ENCODE peak calls at places on chromosomes 7 and 10, in ten cellular contexts. One of them, this sample, is unnamed. For H3K27me3, the result is how much of the 10 kb centered on the place peaks cover.

GRCh38 chr10:97543025-97543546 is 29.5 kb upstream of the ANKRD2 start:
- DNase-seq in adipocyte: peak
- DNase-seq in AG04450: peak
- DNase-seq in lower lobe of right lung: peak
- DNase-seq in CD8-positive, alpha-beta memory T cell: no peak
- DNase-seq in upper lobe of right lung: peak
- DNase-seq in GM23338: no peak
- DNase-seq in PC-9: peak
- DNase-seq in aorta: peak
- DNase-seq in PC-3: peak
- DNase-seq in this sample: peak

GRCh38 chr7:108202743-108203142 is 72.6 kb upstream of the LAMB4 start:
- DNase-seq in PC-3: no peak
- DNase-seq in CD8-positive, alpha-beta memory T cell: no peak
- DNase-seq in lower lobe of right lung: no peak
- DNase-seq in aorta: no peak
- DNase-seq in adipocyte: no peak
- DNase-seq in upper lobe of right lung: no peak
- DNase-seq in AG04450: no peak
- DNase-seq in GM23338: no peak
- DNase-seq in PC-9: no peak
- DNase-seq in this sample: no peak

GRCh38 chr10:97810476-97810875 is 38.7 kb upstream of the SFRP5 start:
- DNase-seq in PC-3: peak
- DNase-seq in AG04450: no peak
- DNase-seq in CD8-positive, alpha-beta memory T cell: no peak
- DNase-seq in aorta: no peak
- DNase-seq in lower lobe of right lung: no peak
- DNase-seq in adipocyte: no peak
- DNase-seq in PC-9: peak
- DNase-seq in upper lobe of right lung: no peak
- DNase-seq in GM23338: no peak
- DNase-seq in this sample: peak

GRCh38 chr7:84149573-84149972 is 45.0 kb downstream of the SEMA3A start:
- DNase-seq in GM23338: no peak
- DNase-seq in adipocyte: no peak
- DNase-seq in PC-3: no peak
- DNase-seq in upper lobe of right lung: no peak
- DNase-seq in CD8-positive, alpha-beta memory T cell: no peak
- DNase-seq in aorta: no peak
- DNase-seq in AG04450: no peak
- DNase-seq in PC-9: no peak
- DNase-seq in lower lobe of right lung: no peak
- DNase-seq in this sample: no peak

GRCh38 chr7:30771859-30772429 is 727 bp downstream of the MINDY4 start:
- DNase-seq in GM23338: no peak
- DNase-seq in upper lobe of right lung: no peak
- DNase-seq in adipocyte: no peak
- DNase-seq in CD8-positive, alpha-beta memory T cell: no peak
- DNase-seq in AG04450: no peak
- DNase-seq in aorta: no peak
- DNase-seq in lower lobe of right lung: no peak
- DNase-seq in PC-9: no peak
- DNase-seq in PC-3: no peak
- DNase-seq in this sample: no peak

GRCh38 chr7:30012757-30013156 is 13.7 kb downstream of the FKBP14 start:
- DNase-seq in PC-3: peak
- DNase-seq in GM23338: no peak
- DNase-seq in lower lobe of right lung: no peak
- DNase-seq in upper lobe of right lung: no peak
- DNase-seq in PC-9: peak
- DNase-seq in adipocyte: no peak
- DNase-seq in CD8-positive, alpha-beta memory T cell: no peak
- DNase-seq in AG04450: no peak
- DNase-seq in aorta: no peak
- DNase-seq in this sample: no peak

GRCh38 chr10:62915192-62915591 is 99.0 kb upstream of the EGR2 start:
- DNase-seq in PC-9: no peak
- DNase-seq in CD8-positive, alpha-beta memory T cell: no peak
- DNase-seq in upper lobe of right lung: no peak
- DNase-seq in GM23338: no peak
- DNase-seq in aorta: no peak
- DNase-seq in PC-3: no peak
- DNase-seq in AG04450: no peak
- DNase-seq in lower lobe of right lung: no peak
- DNase-seq in adipocyte: no peak
- DNase-seq in this sample: no peak

GRCh38 chr10:95445837-95446347 is 115.3 kb downstream of the SORBS1 start:
- DNase-seq in lower lobe of right lung: peak
- DNase-seq in PC-9: peak
- DNase-seq in AG04450: peak
- DNase-seq in adipocyte: peak
- DNase-seq in GM23338: peak
- DNase-seq in aorta: peak
- DNase-seq in CD8-positive, alpha-beta memory T cell: no peak
- DNase-seq in upper lobe of right lung: no peak
- DNase-seq in PC-3: peak
- DNase-seq in this sample: peak

GRCh38 chr7:106659369-106659962 is 1.5 kb downstream of the CCDC71L start:
- DNase-seq in PC-3: no peak
- DNase-seq in CD8-positive, alpha-beta memory T cell: no peak
- DNase-seq in aorta: no peak
- DNase-seq in AG04450: no peak
- DNase-seq in upper lobe of right lung: no peak
- DNase-seq in adipocyte: no peak
- DNase-seq in GM23338: no peak
- DNase-seq in lower lobe of right lung: no peak
- DNase-seq in PC-9: peak
- DNase-seq in this sample: no peak

GRCh38 chr10:23191764-23192395 is at the start of gene PTF1A:
- DNase-seq in CD8-positive, alpha-beta memory T cell: no peak
- DNase-seq in adipocyte: no peak
- DNase-seq in AG04450: no peak
- DNase-seq in upper lobe of right lung: no peak
- DNase-seq in GM23338: peak
- DNase-seq in aorta: no peak
- DNase-seq in PC-3: no peak
- DNase-seq in lower lobe of right lung: no peak
- DNase-seq in PC-9: no peak
- DNase-seq in this sample: no peak

GRCh38 chr7:157250605-157251228 is 86.1 kb upstream of the DNAJB6 start:
- DNase-seq in PC-3: peak
- DNase-seq in upper lobe of right lung: no peak
- DNase-seq in adipocyte: peak
- DNase-seq in lower lobe of right lung: no peak
- DNase-seq in AG04450: no peak
- DNase-seq in aorta: peak
- DNase-seq in CD8-positive, alpha-beta memory T cell: peak
- DNase-seq in GM23338: peak
- DNase-seq in PC-9: no peak
- DNase-seq in this sample: peak

GRCh38 chr10:34670101-34670500 is 145.0 kb downstream of the PARD3 start:
- DNase-seq in PC-9: no peak
- DNase-seq in aorta: no peak
- DNase-seq in lower lobe of right lung: no peak
- DNase-seq in adipocyte: no peak
- DNase-seq in GM23338: peak
- DNase-seq in CD8-positive, alpha-beta memory T cell: no peak
- DNase-seq in AG04450: no peak
- DNase-seq in PC-3: no peak
- DNase-seq in upper lobe of right lung: no peak
- DNase-seq in this sample: no peak

GRCh38 chr10:91381562-91381923 is 28.6 kb upstream of the HECTD2 start:
- DNase-seq in PC-9: no peak
- DNase-seq in adipocyte: no peak
- DNase-seq in AG04450: no peak
- DNase-seq in upper lobe of right lung: no peak
- DNase-seq in GM23338: no peak
- DNase-seq in CD8-positive, alpha-beta memory T cell: no peak
- DNase-seq in lower lobe of right lung: no peak
- DNase-seq in aorta: no peak
- DNase-seq in PC-3: no peak
- DNase-seq in this sample: no peak

GRCh38 chr7:44548893-44549292 is 7.8 kb upstream of the NPC1L1 start:
- DNase-seq in upper lobe of right lung: no peak
- DNase-seq in lower lobe of right lung: no peak
- DNase-seq in GM23338: no peak
- DNase-seq in adipocyte: no peak
- DNase-seq in PC-3: no peak
- DNase-seq in aorta: no peak
- DNase-seq in PC-9: peak
- DNase-seq in CD8-positive, alpha-beta memory T cell: no peak
- DNase-seq in AG04450: no peak
- DNase-seq in this sample: peak

GRCh38 chr7:66697451-66698438 is 42.8 kb upstream of the RABGEF1 start:
- DNase-seq in lower lobe of right lung: no peak
- DNase-seq in PC-3: peak
- DNase-seq in GM23338: no peak
- DNase-seq in adipocyte: peak
- DNase-seq in aorta: peak
- DNase-seq in PC-9: no peak
- DNase-seq in AG04450: no peak
- DNase-seq in upper lobe of right lung: no peak
- DNase-seq in CD8-positive, alpha-beta memory T cell: no peak
- DNase-seq in this sample: peak

GRCh38 chr7:13800694-13801448 is 188.6 kb downstream of the ETV1 start:
- DNase-seq in aorta: no peak
- DNase-seq in CD8-positive, alpha-beta memory T cell: peak
- DNase-seq in AG04450: peak
- DNase-seq in PC-3: peak
- DNase-seq in GM23338: peak
- DNase-seq in lower lobe of right lung: no peak
- DNase-seq in adipocyte: peak
- DNase-seq in upper lobe of right lung: no peak
- DNase-seq in PC-9: no peak
- DNase-seq in this sample: peak

GRCh38 chr10:6399241-6399701 is 180.8 kb downstream of the PRKCQ start:
- DNase-seq in PC-3: no peak
- DNase-seq in PC-9: peak
- DNase-seq in upper lobe of right lung: no peak
- DNase-seq in adipocyte: peak
- DNase-seq in AG04450: peak
- DNase-seq in CD8-positive, alpha-beta memory T cell: no peak
- DNase-seq in lower lobe of right lung: no peak
- DNase-seq in aorta: no peak
- DNase-seq in GM23338: no peak
- DNase-seq in this sample: no peak

DNA sequence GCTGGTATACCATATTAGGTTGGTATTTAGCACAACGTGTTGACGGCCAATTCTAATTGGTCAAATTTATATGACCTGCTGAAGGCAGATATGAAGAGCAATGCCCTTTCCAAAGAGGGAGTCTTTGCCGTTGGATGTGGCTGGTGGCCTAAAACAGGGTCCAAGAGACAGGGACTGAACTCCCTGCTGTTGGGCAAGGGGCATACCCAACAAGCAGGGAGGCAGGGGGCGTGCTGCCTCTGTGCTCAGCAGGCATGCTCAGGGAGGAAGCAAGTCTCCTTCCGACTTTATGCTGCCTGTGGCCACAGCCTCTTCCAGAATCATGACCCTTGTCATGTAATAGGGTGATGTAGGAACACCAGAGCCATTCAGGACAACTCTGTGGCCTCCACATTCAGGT is 167.7 kb upstream of the NPVF start:
- DNase-seq in PC-9: no peak
- DNase-seq in adipocyte: no peak
- DNase-seq in CD8-positive, alpha-beta memory T cell: no peak
- DNase-seq in aorta: no peak
- DNase-seq in lower lobe of right lung: no peak
- DNase-seq in AG04450: no peak
- DNase-seq in PC-3: no peak
- DNase-seq in GM23338: no peak
- DNase-seq in upper lobe of right lung: no peak
- DNase-seq in this sample: no peak
- H3K27me3 ChIP-seq in PC-9: half or more
- H3K27me3 ChIP-seq in adipocyte: under half
- H3K27me3 ChIP-seq in CD8-positive, alpha-beta memory T cell: under half
- H3K27me3 ChIP-seq in aorta: under half
- H3K27me3 ChIP-seq in lower lobe of right lung: under half
- H3K27me3 ChIP-seq in AG04450: under half
- H3K27me3 ChIP-seq in PC-3: half or more
- H3K27me3 ChIP-seq in GM23338: under half
- H3K27me3 ChIP-seq in upper lobe of right lung: under half
- H3K27me3 ChIP-seq in this sample: under half

GRCh38 chr10:100748251-100749058 is 3.1 kb downstream of the PAX2 start:
- DNase-seq in aorta: no peak
- DNase-seq in AG04450: no peak
- DNase-seq in upper lobe of right lung: no peak
- DNase-seq in PC-3: no peak
- DNase-seq in GM23338: peak
- DNase-seq in lower lobe of right lung: no peak
- DNase-seq in PC-9: no peak
- DNase-seq in adipocyte: no peak
- DNase-seq in CD8-positive, alpha-beta memory T cell: no peak
- DNase-seq in this sample: no peak
- H3K27me3 ChIP-seq in aorta: under half
- H3K27me3 ChIP-seq in AG04450: half or more
- H3K27me3 ChIP-seq in upper lobe of right lung: half or more
- H3K27me3 ChIP-seq in PC-3: half or more
- H3K27me3 ChIP-seq in GM23338: half or more
- H3K27me3 ChIP-seq in lower lobe of right lung: half or more
- H3K27me3 ChIP-seq in PC-9: half or more
- H3K27me3 ChIP-seq in adipocyte: half or more
- H3K27me3 ChIP-seq in CD8-positive, alpha-beta memory T cell: under half
- H3K27me3 ChIP-seq in this sample: half or more

DNA sequence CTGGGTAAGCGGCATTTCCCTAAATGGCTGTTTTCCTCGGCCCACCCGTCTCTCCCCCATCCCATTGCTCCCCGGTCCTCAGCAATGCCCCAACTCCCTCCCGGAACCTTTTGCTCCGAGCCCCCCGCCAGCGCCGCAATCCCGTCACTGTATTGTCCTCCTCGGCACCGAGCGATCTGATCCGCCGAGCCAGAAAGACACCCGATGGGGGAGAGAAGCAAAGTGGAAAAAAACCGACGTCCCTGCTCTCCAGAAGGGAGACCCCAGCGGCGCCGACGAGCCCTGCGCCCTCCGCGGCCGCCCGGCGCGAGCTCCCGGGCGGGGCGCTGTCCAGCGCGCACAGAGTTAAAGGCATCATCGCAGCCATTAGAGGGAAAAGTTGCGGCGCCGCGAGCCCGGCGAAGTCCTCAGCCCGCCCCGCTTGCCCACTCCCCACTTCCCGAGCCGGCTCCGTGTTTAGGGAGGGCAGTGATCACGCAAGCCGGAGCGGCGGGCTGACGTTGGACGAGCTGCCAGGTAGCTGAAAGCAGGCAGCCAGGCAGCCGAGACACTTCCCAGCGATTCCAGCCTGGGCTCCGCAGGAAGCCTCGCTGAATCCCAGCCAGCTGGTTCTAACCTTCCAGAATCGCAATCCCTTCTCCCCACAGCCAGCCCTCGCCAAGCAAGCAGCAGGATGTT is at the start of gene VSTM2A:
- DNase-seq in upper lobe of right lung: no peak
- DNase-seq in PC-3: no peak
- DNase-seq in PC-9: no peak
- DNase-seq in CD8-positive, alpha-beta memory T cell: no peak
- DNase-seq in GM23338: peak
- DNase-seq in aorta: no peak
- DNase-seq in lower lobe of right lung: no peak
- DNase-seq in AG04450: no peak
- DNase-seq in adipocyte: peak
- DNase-seq in this sample: no peak
- H3K27me3 ChIP-seq in upper lobe of right lung: half or more
- H3K27me3 ChIP-seq in PC-3: half or more
- H3K27me3 ChIP-seq in PC-9: half or more
- H3K27me3 ChIP-seq in CD8-positive, alpha-beta memory T cell: under half
- H3K27me3 ChIP-seq in GM23338: half or more
- H3K27me3 ChIP-seq in aorta: under half
- H3K27me3 ChIP-seq in lower lobe of right lung: half or more
- H3K27me3 ChIP-seq in AG04450: under half
- H3K27me3 ChIP-seq in adipocyte: under half
- H3K27me3 ChIP-seq in this sample: under half

GRCh38 chr7:130734525-130735272 is 692 bp upstream of the KLF14 start:
- DNase-seq in CD8-positive, alpha-beta memory T cell: no peak
- DNase-seq in PC-9: peak
- DNase-seq in AG04450: no peak
- DNase-seq in GM23338: peak
- DNase-seq in aorta: no peak
- DNase-seq in adipocyte: peak
- DNase-seq in upper lobe of right lung: no peak
- DNase-seq in PC-3: no peak
- DNase-seq in lower lobe of right lung: no peak
- DNase-seq in this sample: peak
- H3K27me3 ChIP-seq in CD8-positive, alpha-beta memory T cell: under half
- H3K27me3 ChIP-seq in PC-9: under half
- H3K27me3 ChIP-seq in AG04450: half or more
- H3K27me3 ChIP-seq in GM23338: half or more
- H3K27me3 ChIP-seq in aorta: under half
- H3K27me3 ChIP-seq in adipocyte: under half
- H3K27me3 ChIP-seq in upper lobe of right lung: half or more
- H3K27me3 ChIP-seq in PC-3: under half
- H3K27me3 ChIP-seq in lower lobe of right lung: half or more
- H3K27me3 ChIP-seq in this sample: under half